ENCODE peak calls at places on chromosomes 7 and 10, in five cellular contexts. One of them, this sample, is unnamed.

GRCh38 chr7:64625114-64626082 is 40.5 kb upstream of the ZNF107 start:
- DNase-seq in kidney epithelial cell: no peak
- DNase-seq in HEK293T: peak; percentile 13
- DNase-seq in GM23248: peak; percentile 10
- DNase-seq in HFFc6: no peak
- DNase-seq in this sample: peak; percentile 35

GRCh38 chr10:73969224-73969811 is 28.6 kb upstream of the VCL start:
- DNase-seq in kidney epithelial cell: no peak
- DNase-seq in GM23248: no peak
- DNase-seq in HEK293T: no peak
- DNase-seq in HFFc6: no peak
- DNase-seq in this sample: no peak

GRCh38 chr10:6050801-6051445 is 11.2 kb downstream of the IL2RA start:
- DNase-seq in kidney epithelial cell: no peak
- DNase-seq in HFFc6: peak; percentile 34
- DNase-seq in GM23248: peak; percentile 72
- DNase-seq in HEK293T: no peak
- DNase-seq in this sample: peak; percentile 68

GRCh38 chr7:94856643-94857042 is 50.8 kb upstream of the PPP1R9A start:
- DNase-seq in kidney epithelial cell: no peak
- DNase-seq in HFFc6: no peak
- DNase-seq in GM23248: no peak
- DNase-seq in HEK293T: no peak
- DNase-seq in this sample: no peak

GRCh38 chr10:101749033-101749432 is 26.9 kb downstream of the FGF8 start:
- DNase-seq in kidney epithelial cell: no peak
- DNase-seq in GM23248: no peak
- DNase-seq in HFFc6: no peak
- DNase-seq in HEK293T: peak; percentile 68
- DNase-seq in this sample: no peak

GRCh38 chr7:64180989-64181388 is 26.0 kb upstream of the ZNF735 start:
- DNase-seq in HFFc6: no peak
- DNase-seq in GM23248: peak; percentile 14
- DNase-seq in kidney epithelial cell: no peak
- DNase-seq in HEK293T: no peak
- DNase-seq in this sample: peak; percentile 89

GRCh38 chr7:2821842-2822507 is 22.1 kb downstream of the GNA12 start:
- DNase-seq in HEK293T: no peak
- DNase-seq in GM23248: peak; percentile 91
- DNase-seq in kidney epithelial cell: no peak
- DNase-seq in HFFc6: peak; percentile 83
- DNase-seq in this sample: no peak

GRCh38 chr7:119999743-120000475 is 273.1 kb upstream of the KCND2 start:
- DNase-seq in HEK293T: no peak
- DNase-seq in kidney epithelial cell: no peak
- DNase-seq in GM23248: no peak
- DNase-seq in HFFc6: no peak
- DNase-seq in this sample: peak; percentile 8

GRCh38 chr10:73905256-73906018 is 5.5 kb upstream of the PLAU start:
- DNase-seq in HFFc6: no peak
- DNase-seq in GM23248: peak; percentile 33
- DNase-seq in HEK293T: no peak
- DNase-seq in kidney epithelial cell: no peak
- DNase-seq in this sample: peak; percentile 48

GRCh38 chr10:71206911-71207310 is 5.5 kb upstream of the UNC5B start:
- DNase-seq in HFFc6: no peak
- DNase-seq in GM23248: no peak
- DNase-seq in HEK293T: no peak
- DNase-seq in kidney epithelial cell: no peak
- DNase-seq in this sample: no peak

GRCh38 chr7:21671859-21672258 is 129.0 kb downstream of the DNAH11 start:
- DNase-seq in HEK293T: no peak
- DNase-seq in kidney epithelial cell: no peak
- DNase-seq in GM23248: no peak
- DNase-seq in HFFc6: no peak
- DNase-seq in this sample: no peak

GRCh38 chr10:132275426-132276178 is 32.1 kb downstream of the STK32C start:
- DNase-seq in GM23248: no peak
- DNase-seq in HEK293T: no peak
- DNase-seq in HFFc6: no peak
- DNase-seq in kidney epithelial cell: no peak
- DNase-seq in this sample: no peak

This sample was measured in RKO.